ENCODE peak calls at places on chromosomes 2 and 18, in seven cellular contexts. B is GM06990, S is left ventricle myocardium inferior, W is Peyer's patch, K is foreskin fibroblast, Z is GM12864, V is HepG2. P is an unnamed sample.

GRCh38 chr2:37802106-37802791 is 122.8 kb upstream of the RMDN2 start:
- DNase-seq in V (no peak), W (no peak), B (no peak), Z (no peak), S (no peak), K (no peak), P (no peak)

GRCh38 chr2:178508646-178509045 is 28.4 kb downstream of the PLEKHA3 start:
- DNase-seq in S (no peak), B (no peak), V (no peak), W (no peak), K (no peak), Z (no peak), P (no peak)

GRCh38 chr2:222646008-222646407 is 9.9 kb downstream of the FARSB start:
- DNase-seq in Z (no peak), K (no peak), B (no peak), S (no peak), V (no peak), W (no peak), P (no peak)

GRCh38 chr2:240565267-240566202 is 2.7 kb upstream of the RNPEPL1 start:
- DNase-seq in Z (peak; percentile 81), S (peak; percentile 76), B (peak; percentile 85), K (no peak), W (peak; percentile 89), V (peak; percentile 92), P (peak; percentile 83)

GRCh38 chr2:6828299-6828584 is 37.5 kb downstream of the CMPK2 start:
- DNase-seq in W (no peak), K (no peak), Z (no peak), V (peak; percentile 26), S (no peak), B (no peak), P (no peak)

GRCh38 chr2:38981061-38981669 is 91.5 kb downstream of the ARHGEF33 start:
- DNase-seq in Z (no peak), B (no peak), W (no peak), V (peak; percentile 42), K (no peak), S (no peak), P (no peak)

GRCh38 chr2:164841719-164842623 is at the start of gene COBLL1:
- DNase-seq in V (peak; percentile 84), S (peak; percentile 78), Z (no peak), K (peak; percentile 29), W (peak; percentile 91), B (peak; percentile 28), P (peak; percentile 88)

GRCh38 chr2:233068762-233069418 is 8.7 kb downstream of the INPP5D start:
- DNase-seq in K (no peak), S (no peak), W (peak; percentile 32), Z (no peak), B (no peak), V (no peak), P (no peak)

GRCh38 chr2:216109962-216110614 is 940 bp downstream of the XRCC5 start:
- DNase-seq in B (peak; percentile 43), W (no peak), Z (no peak), V (peak; percentile 46), S (no peak), K (no peak), P (no peak)

GRCh38 chr18:1361931-1362330 is 457.3 kb downstream of the ADCYAP1 start:
- DNase-seq in S (no peak), B (no peak), W (no peak), K (no peak), Z (no peak), V (no peak), P (peak; percentile 22)

GRCh38 chr2:7880126-7880525 is 801.7 kb upstream of the ID2 start:
- DNase-seq in S (no peak), W (no peak), B (no peak), K (no peak), Z (no peak), V (no peak), P (peak; percentile 54)
- H3K4me3 ChIP-seq in S (no peak overlapping the region), W (no peak overlapping the region), B (no peak overlapping the region), K (no peak overlapping the region), Z (no peak overlapping the region), V (no peak overlapping the region), P (no peak overlapping the region)

DNA sequence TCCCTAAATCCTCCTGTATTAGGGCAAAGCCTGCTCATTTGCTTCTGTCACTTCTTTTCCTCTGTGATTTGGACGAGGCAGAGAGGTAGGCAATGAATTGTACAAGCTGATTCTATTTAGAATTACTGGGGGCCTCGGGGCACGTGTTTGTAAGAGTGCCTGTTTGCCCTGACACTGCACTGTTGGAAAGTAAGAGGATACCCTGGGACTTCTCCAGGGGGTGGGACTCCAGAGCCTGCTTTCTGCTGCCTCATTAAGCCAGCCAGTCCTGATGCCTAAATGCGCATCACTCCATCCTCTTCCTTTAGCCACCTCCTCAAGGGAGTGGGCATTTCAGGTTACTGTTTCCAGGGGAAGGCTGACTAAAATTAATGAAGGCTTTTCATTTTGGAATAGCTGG is 134.3 kb downstream of the TDRD15 start:
- DNase-seq in K (no peak), S (no peak), Z (no peak), W (no peak), B (no peak), V (no peak), P (no peak)
- TF ChIP-seq CTCF in K (no peak), S (no peak), Z (no peak), W (no peak), B (no peak), V (no peak), P (no peak)

GRCh38 chr18:22166070-22166972 is 3.1 kb upstream of the GATA6 start:
- DNase-seq in Z (no peak), S (peak; percentile 67), K (no peak), B (no peak), V (no peak), W (peak; percentile 78), P (no peak)
- H3K4me3 ChIP-seq in Z (no peak overlapping the region), S (peak overlapping the region; percentile 99), K (no peak overlapping the region), B (no peak overlapping the region), V (no peak overlapping the region), W (no peak overlapping the region), P (no peak overlapping the region)

GRCh38 chr2:128465246-128466170 is 146.8 kb upstream of the HS6ST1 start:
- DNase-seq in W (no peak), B (no peak), K (no peak), Z (no peak), V (no peak), S (no peak), P (no peak)
- TF ChIP-seq CTCF in W (no peak), B (no peak), K (no peak), Z (no peak), V (no peak), S (no peak), P (no peak)

GRCh38 chr2:189551808-189552207 is 28.8 kb downstream of the SLC40A1 start:
- DNase-seq in Z (no peak), V (no peak), K (no peak), W (no peak), B (no peak), S (no peak), P (no peak)

GRCh38 chr2:189555243-189555642 is 25.3 kb downstream of the SLC40A1 start:
- DNase-seq in W (no peak), Z (no peak), K (no peak), V (peak; percentile 88), B (no peak), S (no peak), P (no peak)

GRCh38 chr2:189553689-189554088 is 26.9 kb downstream of the SLC40A1 start:
- DNase-seq in W (no peak), Z (no peak), K (no peak), S (no peak), V (peak; percentile 72), B (no peak), P (no peak)

GRCh38 chr2:189552991-189553404 is 27.6 kb downstream of the SLC40A1 start:
- DNase-seq in Z (no peak), S (no peak), B (no peak), K (no peak), W (no peak), V (peak; percentile 87), P (no peak)

GRCh38 chr2:189552334-189552990 is 28.1 kb downstream of the SLC40A1 start:
- DNase-seq in B (no peak), V (peak; percentile 65), K (no peak), Z (no peak), S (no peak), W (no peak), P (no peak)
- H3K4me3 ChIP-seq in B (no peak overlapping the region), V (no peak overlapping the region), K (no peak overlapping the region), Z (no peak overlapping the region), S (no peak overlapping the region), W (no peak overlapping the region), P (no peak overlapping the region)

DNA sequence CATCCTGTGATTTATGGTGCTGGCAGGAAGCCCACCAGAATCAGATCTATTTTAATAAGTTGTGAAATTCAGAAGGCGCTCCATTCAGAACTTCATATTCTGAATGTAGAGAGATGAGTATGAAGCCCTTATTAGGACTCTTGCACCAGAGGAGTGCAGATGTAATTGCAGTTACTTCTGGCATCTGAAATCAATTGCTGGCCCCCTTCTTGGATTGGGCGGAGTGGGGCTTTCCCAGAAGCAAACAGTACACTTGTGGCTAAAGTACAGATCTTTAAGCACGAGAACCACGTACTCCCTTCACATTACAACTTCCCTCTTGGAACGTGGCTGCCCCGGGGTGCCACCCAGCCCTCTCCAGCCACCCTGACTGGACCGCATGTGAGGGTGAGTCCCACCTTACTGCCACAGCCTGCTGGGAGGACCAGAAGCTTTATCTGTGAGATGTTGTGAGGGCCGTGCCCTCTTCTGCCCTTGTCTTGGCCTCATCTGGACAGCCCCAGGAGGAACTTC is 243.3 kb downstream of the MYO3B start:
- DNase-seq in V (no peak), B (no peak), W (no peak), Z (no peak), K (peak; percentile 5), S (no peak), P (no peak)
- TF ChIP-seq CTCF in V (no peak), B (no peak), W (no peak), Z (no peak), K (no peak), S (no peak), P (no peak)

GRCh38 chr2:106157416-106157815 is 36.7 kb downstream of the UXS1 start:
- DNase-seq in Z (no peak), B (no peak), S (no peak), W (no peak), K (no peak), V (no peak), P (no peak)

GRCh38 chr2:106160786-106161261 is 33.3 kb downstream of the UXS1 start:
- DNase-seq in B (no peak), W (no peak), V (no peak), K (no peak), S (no peak), Z (no peak), P (no peak)

GRCh38 chr2:106159867-106160785 is 34.0 kb downstream of the UXS1 start:
- DNase-seq in B (no peak), W (no peak), V (no peak), Z (no peak), S (no peak), K (no peak), P (no peak)

GRCh38 chr2:106158131-106158530 is 36.0 kb downstream of the UXS1 start:
- DNase-seq in S (no peak), K (no peak), W (no peak), V (no peak), B (no peak), Z (no peak), P (no peak)

GRCh38 chr2:106158871-106159270 is 35.2 kb downstream of the UXS1 start:
- DNase-seq in B (no peak), V (no peak), K (no peak), S (no peak), W (no peak), Z (no peak), P (no peak)
- H3K4me3 ChIP-seq in B (no peak overlapping the region), V (no peak overlapping the region), K (no peak overlapping the region), S (no peak overlapping the region), W (peak overlapping the region; percentile 33), Z (no peak overlapping the region), P (no peak overlapping the region)

GRCh38 chr2:74109551-74109950 is 38.2 kb downstream of the BOLA3 start:
- DNase-seq in K (no peak), W (no peak), B (no peak), Z (no peak), V (no peak), S (no peak), P (no peak)
- TF ChIP-seq CTCF in K (no peak), W (no peak), B (no peak), Z (no peak), V (no peak), S (no peak), P (no peak)